ENCODE peak calls at places on chromosome X, in nine cellular contexts. C is coronary artery, A is uterus, S is body of pancreas, O is cardiac muscle cell, F is cardiac fibroblast, D is AG04449, P is astrocyte of the spinal cord, L is MM.1S. Z is an unnamed sample.

GRCh38 chrX:18206657-18207056 is 14.0 kb downstream of the BEND2 start:
- DNase-seq in L (no peak), P (no peak), S (no peak), F (no peak), D (no peak), O (no peak), C (no peak), A (no peak), Z (no peak)

GRCh38 chrX:21946925-21947641 is 6.6 kb downstream of the SMS start:
- DNase-seq in O (peak; percentile 69), A (no peak), D (no peak), C (no peak), F (peak; percentile 53), S (no peak), L (no peak), P (peak; percentile 63), Z (peak; percentile 53)

GRCh38 chrX:143363419-143363818 is 153.9 kb downstream of the SPANXN3 start:
- DNase-seq in L (no peak), S (no peak), F (no peak), P (no peak), O (no peak), A (no peak), C (no peak), D (no peak), Z (no peak)

GRCh38 chrX:39903937-39904336 is 193.8 kb downstream of the BCOR start:
- DNase-seq in C (no peak), D (no peak), F (peak; percentile 61), O (no peak), P (peak; percentile 35), L (no peak), A (no peak), S (no peak), Z (no peak)

GRCh38 chrX:22039541-22039940 is 7.4 kb downstream of the PHEX start:
- DNase-seq in S (no peak), P (no peak), A (no peak), F (no peak), C (no peak), D (no peak), L (no peak), O (no peak), Z (no peak)

GRCh38 chrX:143648705-143649104 is 12.8 kb upstream of the SLITRK4 start:
- DNase-seq in D (no peak), F (no peak), S (no peak), P (no peak), O (no peak), C (no peak), A (no peak), L (peak; percentile 81), Z (no peak)

GRCh38 chrX:2466876-2467656 is 33.7 kb downstream of the DHRSX start:
- DNase-seq in S (no peak), P (no peak), D (no peak), C (no peak), F (no peak), L (no peak), O (no peak), A (no peak), Z (no peak)

GRCh38 chrX:72169008-72169728 is 12.4 kb upstream of the PIN4 start:
- DNase-seq in A (no peak), O (no peak), F (peak; percentile 14), C (no peak), L (peak; percentile 88), S (no peak), P (no peak), D (no peak), Z (no peak)

GRCh38 chrX:17553451-17553850 is 178.5 kb downstream of the NHS start:
- DNase-seq in S (no peak), F (peak; percentile 83), P (peak; percentile 79), D (peak; percentile 24), L (no peak), O (no peak), A (no peak), C (no peak), Z (peak; percentile 22)

GRCh38 chrX:46994096-46994495 is 81.9 kb downstream of the JADE3 start:
- DNase-seq in O (no peak), A (no peak), S (no peak), D (no peak), L (no peak), F (peak; percentile 3), C (no peak), P (no peak), Z (no peak)

GRCh38 chrX:130028196-130028595 is 45.8 kb downstream of the BCORL1 start:
- DNase-seq in P (peak; percentile 20), F (peak; percentile 62), S (peak; percentile 47), O (peak; percentile 29), A (no peak), L (peak; percentile 45), D (no peak), C (no peak), Z (no peak)

GRCh38 chrX:154990496-154990895 is 32.0 kb downstream of the F8 start:
- DNase-seq in O (no peak), A (no peak), L (peak; percentile 52), P (no peak), D (no peak), F (no peak), S (no peak), C (no peak), Z (no peak)

GRCh38 chrX:126900937-126901336 is 81.4 kb downstream of the PRR32 start:
- DNase-seq in D (no peak), S (no peak), A (no peak), O (no peak), L (no peak), F (no peak), P (no peak), C (no peak), Z (no peak)

GRCh38 chrX:155956099-155956498 is 41.4 kb upstream of the IL9R start:
- DNase-seq in C (no peak), P (no peak), L (no peak), D (no peak), O (no peak), S (no peak), F (no peak), A (no peak), Z (no peak)

GRCh38 chrX:119606508-119607389 is 525 bp upstream of the NKRF start:
- DNase-seq in S (no peak), P (peak; percentile 92), A (no peak), O (no peak), D (no peak), F (no peak), L (no peak), C (no peak), Z (no peak)

GRCh38 chrX:50003927-50004326 is 81.5 kb downstream of the CLCN5 start:
- DNase-seq in D (no peak), P (no peak), A (no peak), C (no peak), L (no peak), S (no peak), O (no peak), F (no peak), Z (no peak)

GRCh38 chrX:10841579-10841978 is 221.2 kb upstream of the MID1 start:
- DNase-seq in F (peak; percentile 3), D (peak; percentile 16), P (no peak), A (no peak), L (no peak), O (no peak), C (no peak), S (no peak), Z (no peak)

DNA sequence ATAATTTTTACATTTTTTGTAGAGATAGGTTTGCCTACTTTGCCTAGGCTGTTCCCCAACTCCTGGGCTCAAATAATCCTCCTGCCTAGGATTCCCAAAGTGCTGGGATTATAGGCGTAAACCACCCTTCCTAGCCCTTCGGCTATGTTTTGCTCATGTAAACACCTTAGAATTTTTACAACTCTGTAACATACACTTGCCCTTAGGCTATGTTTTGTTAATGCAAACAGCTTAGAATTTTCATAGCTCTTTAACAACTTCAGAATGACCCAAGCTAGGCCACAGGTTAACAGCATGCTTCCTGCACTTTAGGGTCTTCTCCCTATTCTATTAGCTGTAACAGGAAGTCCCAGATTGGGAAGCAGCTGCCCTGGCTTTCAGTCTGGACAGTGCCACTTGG is 24.2 kb downstream of the KLHL15 start:
- DNase-seq in P (no peak), O (no peak), D (no peak), L (no peak), C (no peak), A (no peak), S (no peak), F (no peak), Z (no peak)
- H3K4me3 ChIP-seq in P (no peak overlapping the region), O (no peak overlapping the region), D (no peak overlapping the region), L (no peak overlapping the region), C (no peak overlapping the region), A (no peak overlapping the region), S (no peak overlapping the region), F (no peak overlapping the region), Z (no peak overlapping the region)

DNA sequence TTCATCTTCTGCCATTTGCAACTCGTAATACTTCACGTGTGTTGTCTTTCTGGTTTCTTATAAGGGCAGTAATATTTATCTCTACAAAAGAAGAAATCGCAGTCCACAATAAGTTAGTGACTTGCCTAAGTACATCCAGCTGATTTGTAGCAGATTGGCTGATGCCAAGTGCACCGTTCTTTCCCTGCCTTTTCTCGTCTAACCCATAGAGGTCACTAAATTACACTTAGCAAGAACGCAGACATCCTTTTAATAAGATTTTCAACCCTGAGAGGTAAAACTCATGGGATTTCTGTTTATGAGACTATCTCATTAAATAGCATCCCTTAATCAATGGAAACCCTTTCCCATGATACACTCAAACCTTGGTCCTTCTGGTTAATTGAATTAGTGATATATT is 408.6 kb upstream of the ACTRT1 start:
- DNase-seq in C (no peak), S (no peak), A (no peak), D (no peak), P (no peak), L (no peak), F (no peak), O (no peak), Z (no peak)
- TF ChIP-seq CTCF in C (no peak), S (peak; percentile 9), A (no peak), D (no peak), P (no peak), L (no peak), F (no peak), O (no peak), Z (peak; percentile 17)

DNA sequence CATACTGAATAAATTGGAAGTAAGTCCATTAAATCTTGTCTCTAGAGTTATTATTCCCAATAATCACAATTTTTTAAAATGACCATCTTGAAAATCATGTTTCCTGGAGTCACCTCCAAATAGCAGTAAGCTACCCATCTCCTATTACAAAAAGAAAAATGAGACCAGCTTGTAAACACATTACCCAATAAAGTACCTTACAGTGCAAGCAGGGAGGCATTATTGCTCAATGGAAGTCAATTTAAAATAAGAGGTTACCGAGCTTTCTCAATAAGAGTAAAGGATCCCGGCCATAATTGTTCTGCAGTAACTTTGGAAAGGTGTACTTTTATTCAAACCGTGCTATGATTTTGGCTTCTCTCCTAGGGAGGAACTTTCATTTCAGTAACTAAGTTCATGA is 78.0 kb downstream of the DMD start:
- DNase-seq in L (no peak), D (no peak), A (no peak), C (no peak), S (no peak), F (no peak), O (no peak), P (no peak), Z (no peak)
- H3K4me3 ChIP-seq in L (no peak overlapping the region), D (no peak overlapping the region), A (no peak overlapping the region), C (no peak overlapping the region), S (no peak overlapping the region), F (no peak overlapping the region), O (no peak overlapping the region), P (no peak overlapping the region), Z (no peak overlapping the region)

DNA sequence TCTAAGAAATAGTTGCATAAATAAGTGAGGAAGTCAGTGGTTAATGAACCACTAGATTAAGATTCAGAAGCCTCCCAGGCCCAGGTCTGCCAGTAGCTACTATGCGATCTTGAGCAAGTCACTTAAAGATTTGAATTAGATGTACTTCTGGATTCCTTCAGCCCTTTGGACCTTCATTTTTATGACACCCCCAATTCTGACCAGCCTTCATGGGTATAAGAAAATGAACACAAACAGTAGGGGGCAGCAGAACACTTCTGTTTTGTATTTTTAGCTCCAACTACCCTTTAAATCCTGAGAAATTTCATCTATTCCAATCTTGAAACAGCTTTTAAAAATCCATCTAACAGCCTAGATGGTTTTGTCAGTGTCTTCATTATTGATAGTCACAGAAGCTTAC is 19.0 kb downstream of the TMEM47 start:
- DNase-seq in D (no peak), F (peak; percentile 70), S (no peak), C (no peak), P (peak; percentile 52), L (peak; percentile 17), O (peak; percentile 66), A (no peak), Z (no peak)
- TF ChIP-seq CTCF in D (peak; percentile 12), F (peak; percentile 31), S (peak; percentile 58), C (peak; percentile 30), P (peak; percentile 32), L (peak; percentile 50), O (peak; percentile 37), A (peak; percentile 27), Z (peak; percentile 44)